ENCODE peak calls at places on chromosomes 2 and 18, in five cellular contexts. J is brain microvascular endothelial cell, O is neural progenitor cell, B is stomach, S is adrenal gland. U is an unnamed sample. For H3K36me3, the result is how much of the 10 kb centered on the place peaks cover.

GRCh38 chr18:58186258-58186948 is 142.4 kb downstream of the NEDD4L start:
- DNase-seq in J (peak), O (no peak), B (peak), S (no peak), U (no peak)

GRCh38 chr2:170711196-170711773 is 3.9 kb upstream of the SP5 start:
- DNase-seq in J (no peak), O (peak), B (no peak), S (no peak), U (no peak)

GRCh38 chr2:53460347-53460746 is 307.3 kb upstream of the CHAC2 start:
- DNase-seq in J (no peak), O (no peak), B (peak), S (no peak), U (no peak)

GRCh38 chr2:43180901-43181300 is 45.5 kb downstream of the ZFP36L2 start:
- DNase-seq in J (no peak), O (no peak), B (no peak), S (no peak), U (no peak)

GRCh38 chr18:24584777-24585176 is 124.3 kb downstream of the HRH4 start:
- DNase-seq in J (no peak), O (peak), B (no peak), S (no peak), U (no peak)

GRCh38 chr18:51666717-51667320 is 469.3 kb upstream of the MEX3C start:
- DNase-seq in J (peak), O (peak), B (peak), S (peak), U (no peak)

GRCh38 chr2:164739966-164740365 is 101.7 kb downstream of the COBLL1 start:
- DNase-seq in J (peak), O (no peak), B (no peak), S (no peak), U (no peak)

GRCh38 chr18:24050916-24051255 is 36.3 kb downstream of the TTC39C start:
- DNase-seq in J (no peak), O (no peak), B (no peak), S (no peak), U (no peak)

GRCh38 chr2:44906972-44907371 is 34.5 kb upstream of the SIX3 start:
- DNase-seq in J (no peak), O (no peak), B (no peak), S (no peak), U (no peak)

GRCh38 chr2:62561586-62561985 is 55.6 kb upstream of the TMEM17 start:
- DNase-seq in J (no peak), O (no peak), B (no peak), S (no peak), U (no peak)

GRCh38 chr2:65353046-65353445 is 79.4 kb downstream of the SPRED2 start:
- DNase-seq in J (no peak), O (peak), B (no peak), S (no peak), U (no peak)

GRCh38 chr2:9824956-9825720 is 18.1 kb upstream of the TAF1B start:
- DNase-seq in J (no peak), O (no peak), B (no peak), S (no peak), U (no peak)

GRCh38 chr18:3248062-3248669 is 565 bp downstream of the MYL12A start:
- DNase-seq in J (no peak), O (peak), B (no peak), S (no peak), U (no peak)

GRCh38 chr2:120620025-120620793 is 115.5 kb upstream of the GLI2 start:
- DNase-seq in J (no peak), O (no peak), B (no peak), S (no peak), U (no peak)

GRCh38 chr2:125424386-125424785 is 1231.6 kb upstream of the GYPC start:
- DNase-seq in J (no peak), O (peak), B (no peak), S (no peak), U (no peak)

GRCh38 chr2:190968522-190968921 is 45.4 kb downstream of the STAT1 start:
- DNase-seq in J (no peak), O (no peak), B (no peak), S (no peak), U (no peak)

GRCh38 chr2:190972213-190972612 is 41.8 kb downstream of the STAT1 start:
- DNase-seq in J (no peak), O (no peak), B (no peak), S (no peak), U (no peak)

GRCh38 chr2:190972846-190973245 is 41.1 kb downstream of the STAT1 start:
- DNase-seq in J (no peak), O (no peak), B (no peak), S (no peak), U (no peak)

GRCh38 chr2:190970872-190971506 is 43.0 kb downstream of the STAT1 start:
- DNase-seq in J (no peak), O (no peak), B (no peak), S (no peak), U (no peak)

DNA sequence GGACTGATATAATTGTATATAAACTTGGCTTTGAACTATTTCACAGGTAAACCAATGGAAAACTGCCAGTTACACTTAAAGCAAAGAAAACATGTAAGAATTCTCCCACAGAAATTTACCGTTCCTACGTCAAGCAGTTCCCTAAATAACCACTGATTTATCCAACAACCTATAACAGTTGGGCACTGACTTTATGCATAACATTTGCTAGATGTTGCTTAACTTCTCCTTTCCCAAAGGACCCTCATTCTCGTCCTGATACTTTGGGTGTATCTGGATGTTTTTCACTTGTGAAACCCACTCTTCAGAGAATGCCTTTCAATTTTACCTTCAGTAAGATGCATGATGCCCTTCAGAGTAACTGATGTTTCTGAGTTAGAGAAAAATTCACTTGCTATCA is 43.8 kb downstream of the STAT1 start:
- DNase-seq in J (no peak), O (no peak), B (no peak), S (no peak), U (no peak)
- H3K27ac ChIP-seq in J (no peak), O (no peak), B (no peak), S (no peak), U (no peak)

DNA sequence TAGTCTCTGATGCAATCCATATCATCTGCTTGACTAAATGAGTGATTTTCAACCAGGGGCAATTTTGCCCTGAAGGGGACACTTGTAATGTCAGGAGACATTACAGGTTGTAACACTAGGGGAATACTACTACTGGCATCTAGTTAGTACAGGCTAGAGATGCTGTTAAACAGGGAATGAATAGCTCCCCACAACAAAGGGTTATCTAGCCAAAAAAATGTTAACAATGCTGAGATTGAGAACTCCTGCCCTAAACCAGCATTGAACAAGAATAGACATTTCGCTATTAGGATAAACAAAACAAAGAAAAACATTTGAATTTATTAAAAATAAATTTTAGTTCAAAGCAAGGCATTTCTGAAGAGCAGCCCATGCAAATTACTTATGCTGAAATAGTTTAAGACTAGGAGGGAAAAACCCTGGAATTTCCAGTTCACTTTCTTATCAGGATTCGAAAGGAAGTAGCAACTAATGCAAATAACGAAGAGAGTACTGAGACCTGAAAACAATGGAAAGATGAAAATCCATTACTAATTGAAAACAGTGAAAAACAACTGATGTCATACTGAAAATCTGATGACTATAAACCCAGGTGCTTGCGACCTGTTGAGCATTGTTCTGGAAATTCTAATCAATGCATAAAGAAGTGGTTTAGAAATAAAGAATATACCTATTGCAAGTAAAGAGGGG is 53.1 kb downstream of the CAB39 start:
- DNase-seq in J (peak), O (no peak), B (no peak), S (no peak), U (no peak)
- H3K36me3 ChIP-seq in J (under half), O (under half), B (under half), S (under half), U (under half)

GRCh38 chr2:12715878-12716249 is 872 bp upstream of the TRIB2 start:
- DNase-seq in J (peak), O (peak), B (peak), S (peak), U (peak)

GRCh38 chr2:12717191-12717987 is 653 bp downstream of the TRIB2 start:
- DNase-seq in J (no peak), O (peak), B (peak), S (peak), U (peak)

GRCh38 chr2:12715258-12715865 is 1.4 kb upstream of the TRIB2 start:
- DNase-seq in J (no peak), O (no peak), B (no peak), S (no peak), U (no peak)

GRCh38 chr2:12717988-12718661 is 1.4 kb downstream of the TRIB2 start:
- DNase-seq in J (no peak), O (peak), B (peak), S (no peak), U (peak)

DNA sequence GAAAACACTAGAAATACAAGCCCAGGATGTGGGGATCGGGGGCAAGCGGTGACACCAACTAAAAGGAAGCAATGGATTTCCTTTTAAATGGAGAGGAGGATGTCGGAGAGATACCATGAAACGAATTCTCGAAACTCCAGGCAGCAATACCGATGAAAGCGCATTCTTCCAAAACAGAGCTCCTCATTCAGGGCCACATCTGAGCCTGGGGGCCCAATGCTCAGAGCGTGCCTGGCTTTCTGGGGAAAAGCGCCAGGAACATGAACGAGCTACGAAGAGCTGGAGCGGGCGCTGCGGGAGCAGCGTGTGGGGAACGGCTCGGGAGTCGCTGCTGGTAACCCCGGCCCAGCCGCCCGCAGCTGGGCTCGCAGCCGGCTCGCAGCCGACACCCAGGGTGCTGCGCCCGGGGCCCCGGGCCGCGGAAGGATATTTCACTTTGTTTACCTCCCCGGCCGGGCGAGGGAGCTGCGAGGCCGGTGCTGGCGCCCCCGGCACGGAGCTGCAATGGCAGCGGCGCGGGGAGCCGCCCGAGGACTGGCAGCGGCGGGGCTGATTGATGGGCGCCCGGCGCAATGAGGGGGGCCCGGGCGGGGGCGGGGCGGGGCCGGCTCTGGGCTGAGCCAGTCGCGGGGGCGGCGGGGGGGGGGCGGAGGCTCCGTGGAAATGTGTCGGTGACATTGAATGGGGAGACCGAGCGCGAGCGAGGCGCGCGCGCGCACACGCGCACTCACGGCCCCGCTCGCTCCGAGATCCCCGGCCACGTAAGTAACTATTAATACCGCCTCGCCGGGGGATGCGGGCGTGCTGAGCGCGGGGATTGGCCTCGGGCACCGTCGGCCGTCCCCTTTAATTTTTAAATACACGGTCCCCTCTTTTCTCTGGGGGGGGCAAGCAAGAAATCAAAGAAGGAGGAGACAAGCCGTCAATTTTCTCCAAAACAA is at the start of gene TRIB2:
- DNase-seq in J (peak), O (peak), B (peak), S (peak), U (peak)
- TF ChIP-seq CTCF in J (no peak), O (no peak), B (peak), S (peak), U (no peak)

GRCh38 chr2:210458395-210458794 is 18.2 kb downstream of the LANCL1 start:
- DNase-seq in J (no peak), O (no peak), B (no peak), S (no peak), U (no peak)

GRCh38 chr2:210461401-210461800 is 15.2 kb downstream of the LANCL1 start:
- DNase-seq in J (no peak), O (no peak), B (no peak), S (no peak), U (no peak)

GRCh38 chr2:210459407-210459806 is 17.2 kb downstream of the LANCL1 start:
- DNase-seq in J (no peak), O (no peak), B (no peak), S (no peak), U (no peak)

GRCh38 chr2:210460863-210461227 is 15.7 kb downstream of the LANCL1 start:
- DNase-seq in J (no peak), O (no peak), B (no peak), S (no peak), U (no peak)

DNA sequence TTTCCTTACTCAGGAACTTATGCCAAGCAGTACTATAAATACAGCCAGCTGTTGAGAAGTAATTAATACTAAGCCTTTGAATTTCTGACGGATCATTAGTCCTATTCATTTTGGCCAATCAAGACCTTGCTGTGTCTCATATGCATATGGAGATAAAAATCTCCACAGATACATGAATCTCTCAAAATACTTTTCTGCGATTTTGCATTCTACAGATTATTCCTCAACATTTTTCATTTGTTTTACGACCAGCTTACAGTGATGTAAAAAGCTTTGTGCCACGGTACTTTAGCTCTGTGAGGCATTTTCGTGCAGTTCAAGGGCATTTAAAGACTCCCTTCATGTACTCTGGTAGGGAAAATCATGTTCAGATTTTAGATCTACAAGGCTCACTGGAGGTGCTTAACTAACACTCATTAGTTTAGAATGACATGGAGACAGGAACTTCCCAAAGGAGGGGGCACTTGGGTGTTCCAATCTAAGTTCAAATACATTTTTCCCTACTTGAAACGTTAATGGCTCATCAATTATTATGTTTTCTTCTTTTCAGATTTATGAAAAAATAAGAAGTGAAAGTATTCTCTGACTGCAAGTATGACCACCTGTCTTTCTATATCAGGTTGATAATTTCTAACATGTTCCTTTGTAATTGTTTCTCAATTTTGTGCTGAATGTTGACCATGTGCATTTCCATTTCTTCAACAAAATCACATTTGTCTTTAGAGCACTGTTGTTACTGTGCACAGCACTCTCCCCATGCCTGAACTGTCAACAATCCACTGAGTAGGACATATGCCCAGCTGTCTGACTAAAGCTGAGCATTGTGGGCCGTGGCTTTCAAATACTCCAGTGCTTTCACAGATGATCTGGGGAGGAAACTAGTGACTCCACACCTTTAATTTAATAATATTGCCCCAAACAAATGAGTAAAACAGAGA is 16.4 kb downstream of the LANCL1 start:
- DNase-seq in J (no peak), O (no peak), B (no peak), S (no peak), U (no peak)
- H3K27ac ChIP-seq in J (no peak), O (no peak), B (no peak), S (no peak), U (no peak)

DNA sequence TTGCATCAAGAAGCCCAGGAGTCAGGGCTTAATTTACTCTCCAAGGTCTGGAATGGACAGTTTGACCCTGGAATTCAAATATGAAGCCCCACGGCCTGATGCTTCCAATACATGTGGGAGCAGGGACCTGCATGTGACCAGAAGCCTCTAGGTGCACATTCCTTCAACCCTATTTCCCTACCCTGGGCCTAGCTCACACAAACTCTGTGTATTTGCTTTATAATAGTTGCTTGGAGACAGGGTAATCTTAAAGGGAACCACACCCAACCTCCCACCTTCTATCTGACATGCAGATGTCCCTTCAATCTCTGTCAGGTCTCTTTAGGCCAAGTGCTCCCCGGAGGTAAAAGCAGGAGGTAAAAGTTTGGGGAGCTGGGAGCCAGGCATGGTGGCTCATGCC is 55.4 kb upstream of the PPP1CB start:
- DNase-seq in J (no peak), O (no peak), B (no peak), S (no peak), U (no peak)
- H3K36me3 ChIP-seq in J (under half), O (under half), B (under half), S (under half), U (under half)

DNA sequence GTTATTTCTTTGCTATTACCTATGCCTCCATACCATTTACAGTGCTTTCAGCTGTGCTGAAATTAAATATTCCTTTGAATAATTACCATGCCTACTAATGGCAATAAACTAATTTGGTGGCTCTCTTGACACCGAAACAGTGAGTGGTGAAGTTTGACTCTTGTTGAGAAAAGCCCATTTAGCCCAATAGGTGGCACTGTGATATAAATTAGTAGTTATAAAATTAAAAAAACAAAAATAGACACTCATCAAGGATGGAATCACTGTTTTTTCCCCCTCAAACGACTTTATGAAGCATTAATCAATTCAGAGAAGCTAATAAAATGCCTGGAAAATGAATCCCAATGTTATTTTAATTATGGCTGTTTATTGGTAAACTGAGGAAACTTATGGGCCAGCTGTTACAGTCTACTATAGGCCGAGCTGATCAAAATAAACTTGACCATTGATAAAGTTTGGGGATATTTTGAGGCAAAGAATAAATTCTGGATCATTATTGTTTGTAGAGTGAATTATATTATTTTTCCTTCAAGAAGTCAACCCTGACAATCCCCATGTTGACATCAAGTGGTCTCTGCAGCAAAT is 339.6 kb downstream of the TRIB2 start:
- DNase-seq in J (no peak), O (peak), B (no peak), S (no peak), U (no peak)
- TF ChIP-seq CTCF in J (peak), O (peak), B (peak), S (no peak), U (peak)

GRCh38 chr2:48450936-48451602 is 78.9 kb upstream of the STON1 start:
- DNase-seq in J (no peak), O (no peak), B (no peak), S (no peak), U (no peak)

GRCh38 chr2:48450256-48450655 is 79.7 kb upstream of the STON1 start:
- DNase-seq in J (no peak), O (no peak), B (no peak), S (no peak), U (no peak)

GRCh38 chr2:48452108-48452507 is 77.8 kb upstream of the STON1 start:
- DNase-seq in J (no peak), O (peak), B (no peak), S (no peak), U (no peak)

GRCh38 chr2:48457227-48457626 is 72.7 kb upstream of the STON1 start:
- DNase-seq in J (no peak), O (no peak), B (no peak), S (no peak), U (no peak)

DNA sequence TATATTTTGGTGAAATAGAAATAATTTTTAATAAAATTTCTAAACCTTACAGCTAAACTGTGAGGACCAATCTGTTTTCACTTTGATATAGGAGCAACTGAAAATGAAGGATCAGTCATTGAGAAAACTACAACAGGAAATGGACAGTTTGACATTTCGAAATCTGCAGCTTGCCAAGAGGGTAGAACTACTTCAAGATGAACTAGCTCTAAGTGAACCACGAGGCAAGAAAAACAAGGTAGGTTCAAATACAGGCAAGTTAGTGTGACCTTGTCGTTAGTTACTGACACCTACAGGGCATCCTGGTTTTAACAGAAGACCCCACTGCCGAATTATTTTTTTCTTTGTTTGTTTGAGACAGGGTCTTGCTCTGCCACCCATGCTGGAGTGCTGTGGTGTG is 75.5 kb upstream of the STON1 start:
- DNase-seq in J (no peak), O (no peak), B (no peak), S (no peak), U (no peak)
- H3K27ac ChIP-seq in J (no peak), O (no peak), B (no peak), S (no peak), U (no peak)